ENCODE peak calls at places on chromosomes 16 and 17, in five cellular contexts. A is IMR-90, H is mesenchymal stem cell, B is H1, M is mesendoderm. K is an unnamed sample.

GRCh38 chr16:25888873-25889272 is 197.1 kb downstream of the HS3ST4 start:
- DNase-seq in A (no peak), H (no peak), B (no peak), M (no peak), K (no peak)

GRCh38 chr16:4936991-4937781 is at the start of gene PPL:
- DNase-seq in A (no peak), H (no peak), B (no peak), M (peak; percentile 95), K (peak; percentile 65)

GRCh38 chr17:66474258-66474657 is 171.8 kb downstream of the PRKCA start:
- DNase-seq in A (no peak), H (no peak), B (no peak), M (peak; percentile 60), K (no peak)

GRCh38 chr16:21157632-21158031 is 842 bp upstream of the LDAF1 start:
- DNase-seq in A (no peak), H (no peak), B (no peak), M (peak; percentile 49), K (no peak)

GRCh38 chr16:23014592-23014991 is 134.7 kb downstream of the USP31 start:
- DNase-seq in A (peak; percentile 2), H (no peak), B (no peak), M (peak; percentile 7), K (no peak)

GRCh38 chr17:7888184-7888920 is at the start of gene CHD3:
- DNase-seq in A (peak; percentile 21), H (peak; percentile 68), B (no peak), M (peak; percentile 56), K (no peak)

GRCh38 chr16:17196526-17196925 is 274.2 kb downstream of the XYLT1 start:
- DNase-seq in A (no peak), H (no peak), B (no peak), M (no peak), K (no peak)

GRCh38 chr17:54907385-54907784 is 6.7 kb downstream of the TOM1L1 start:
- DNase-seq in A (no peak), H (no peak), B (no peak), M (no peak), K (no peak)

GRCh38 chr16:79542196-79542859 is 58.2 kb downstream of the MAF start:
- DNase-seq in A (no peak), H (no peak), B (no peak), M (no peak), K (no peak)

GRCh38 chr16:71467810-71468209 is 5.8 kb upstream of the ZNF23 start:
- DNase-seq in A (peak; percentile 28), H (peak; percentile 43), B (no peak), M (peak; percentile 60), K (peak; percentile 63)

GRCh38 chr17:44807093-44807816 is 22.8 kb downstream of the GJC1 start:
- DNase-seq in A (no peak), H (no peak), B (no peak), M (no peak), K (no peak)

GRCh38 chr17:80917716-80918560 is 73.7 kb upstream of the CHMP6 start:
- DNase-seq in A (no peak), H (no peak), B (no peak), M (no peak), K (no peak)

GRCh38 chr16:57786632-57787518 is 15.4 kb downstream of the KIFC3 start:
- DNase-seq in A (peak; percentile 52), H (no peak), B (no peak), M (no peak), K (no peak)

GRCh38 chr16:81823111-81823510 is 44.0 kb downstream of the PLCG2 start:
- DNase-seq in A (no peak), H (peak; percentile 1), B (no peak), M (no peak), K (no peak)

GRCh38 chr16:31458073-31458834 is 1.0 kb upstream of the ARMC5 start:
- DNase-seq in A (peak; percentile 45), H (peak; percentile 65), B (no peak), M (peak; percentile 75), K (no peak)

GRCh38 chr17:78419970-78420820 is 41.7 kb downstream of the PGS1 start:
- DNase-seq in A (no peak), H (no peak), B (no peak), M (no peak), K (no peak)

GRCh38 chr16:11614587-11615175 is 28.0 kb upstream of the LITAF start:
- DNase-seq in A (no peak), H (no peak), B (no peak), M (no peak), K (no peak)

GRCh38 chr16:19331794-19332193 is 46.3 kb downstream of the CLEC19A start:
- DNase-seq in A (no peak), H (no peak), B (no peak), M (no peak), K (no peak)

GRCh38 chr17:9116861-9117568 is 95.7 kb downstream of the NTN1 start:
- DNase-seq in A (no peak), H (no peak), B (no peak), M (no peak), K (no peak)

GRCh38 chr17:60300949-60301348 is 91.0 kb downstream of the USP32 start:
- DNase-seq in A (peak; percentile 13), H (no peak), B (no peak), M (no peak), K (no peak)

GRCh38 chr16:9966569-9967157 is 215.6 kb downstream of the GRIN2A start:
- DNase-seq in A (no peak), H (peak; percentile 8), B (no peak), M (peak; percentile 6), K (no peak)

GRCh38 chr16:88519240-88519639 is 51.0 kb upstream of the ZC3H18 start:
- DNase-seq in A (no peak), H (no peak), B (no peak), M (no peak), K (no peak)

GRCh38 chr17:58694302-58694701 is 1.9 kb downstream of the RAD51C start:
- DNase-seq in A (no peak), H (no peak), B (no peak), M (no peak), K (no peak)

GRCh38 chr17:58352843-58353719 is 1.1 kb upstream of the SUPT4H1 start:
- DNase-seq in A (peak; percentile 41), H (peak; percentile 80), B (no peak), M (peak; percentile 81), K (peak; percentile 51)

GRCh38 chr16:50136399-50136798 is 16.7 kb upstream of the TENT4B start:
- DNase-seq in A (no peak), H (no peak), B (no peak), M (no peak), K (no peak)

GRCh38 chr16:52563767-52564611 is 17.0 kb upstream of the TOX3 start:
- DNase-seq in A (no peak), H (no peak), B (no peak), M (no peak), K (no peak)

GRCh38 chr16:87255866-87256265 is 61.3 kb downstream of the C16orf95 start:
- DNase-seq in A (no peak), H (no peak), B (no peak), M (no peak), K (no peak)

DNA sequence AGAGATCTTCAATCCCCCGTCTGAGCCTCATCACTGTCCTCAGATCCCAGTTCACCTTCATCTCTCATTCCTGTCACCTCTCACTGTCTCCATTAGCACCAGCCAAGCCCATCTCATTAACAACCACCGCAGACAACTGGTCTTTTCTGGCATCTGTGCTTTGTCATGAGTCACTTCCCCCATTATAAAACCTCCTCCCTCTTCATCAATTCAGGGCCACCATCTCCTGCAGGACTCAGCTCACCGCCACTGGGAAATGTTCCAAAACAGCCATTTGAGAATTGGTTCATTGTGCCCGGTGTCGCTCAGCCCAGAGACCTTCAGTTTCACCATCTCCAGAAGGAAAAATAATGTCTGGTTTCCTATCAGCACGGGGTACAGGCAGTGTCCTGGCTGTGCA is 56.9 kb upstream of the TEKT3 start:
- DNase-seq in A (peak; percentile 50), H (peak; percentile 61), B (no peak), M (peak; percentile 78), K (no peak)
- H3K27ac ChIP-seq in A (no peak overlapping the region), H (no peak overlapping the region), B (no peak overlapping the region), M (no peak overlapping the region), K (no peak overlapping the region)

GRCh38 chr16:77971306-77972131 is 50.8 kb upstream of the CLEC3A start:
- DNase-seq in A (peak; percentile 75), H (peak; percentile 78), B (peak; percentile 82), M (peak; percentile 86), K (peak; percentile 83)
- H2BK5ac ChIP-seq in A (no peak overlapping the region), H (no peak overlapping the region), B (peak overlapping the region; percentile 72), M (no peak overlapping the region), K (no peak overlapping the region)

GRCh38 chr16:83954577-83955016 is 1.6 kb downstream of the OSGIN1 start:
- DNase-seq in A (peak; percentile 38), H (peak; percentile 83), B (no peak), M (peak; percentile 94), K (no peak)

GRCh38 chr16:83953796-83954576 is 946 bp downstream of the OSGIN1 start:
- DNase-seq in A (peak; percentile 32), H (peak; percentile 54), B (no peak), M (peak; percentile 77), K (no peak)

GRCh38 chr16:83951544-83951943 is 1.5 kb upstream of the OSGIN1 start:
- DNase-seq in A (no peak), H (no peak), B (no peak), M (no peak), K (no peak)

GRCh38 chr16:83952940-83953795 is at the start of gene OSGIN1:
- DNase-seq in A (peak; percentile 93), H (peak; percentile 95), B (no peak), M (peak; percentile 72), K (no peak)

DNA sequence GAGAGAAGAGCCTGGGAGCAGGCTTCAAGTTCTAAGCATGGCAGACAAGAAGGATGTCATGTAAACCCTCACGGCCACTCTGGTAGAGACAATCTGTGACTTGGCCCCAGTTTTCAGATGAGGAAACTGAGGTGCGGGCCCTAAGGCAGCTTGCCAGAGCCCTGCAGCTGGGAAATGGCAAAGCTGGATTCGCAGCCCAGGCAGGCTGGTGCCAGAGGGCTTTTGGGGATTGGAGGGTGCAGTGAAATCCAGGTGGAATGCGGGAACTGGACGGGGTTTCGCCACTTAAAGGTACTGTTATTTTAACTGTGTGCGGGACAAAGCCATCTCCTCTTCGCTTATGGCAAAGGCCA is 477 bp upstream of the OSGIN1 start:
- DNase-seq in A (no peak), H (no peak), B (no peak), M (no peak), K (no peak)
- H3K27ac ChIP-seq in A (peak overlapping the region; percentile 77), H (no peak overlapping the region), B (no peak overlapping the region), M (no peak overlapping the region), K (no peak overlapping the region)

GRCh38 chr17:1716076-1716911 is 6.1 kb upstream of the TLCD2 start:
- DNase-seq in A (peak; percentile 100), H (peak; percentile 100), B (peak; percentile 100), M (peak; percentile 100), K (peak; percentile 100)
- H2BK5ac ChIP-seq in A (peak overlapping the region; percentile 96), H (peak overlapping the region; percentile 96), B (peak overlapping the region; percentile 98), M (peak overlapping the region; percentile 98), K (peak overlapping the region; percentile 90)

GRCh38 chr17:43418441-43419374 is 19.9 kb downstream of the ARL4D start:
- DNase-seq in A (peak; percentile 92), H (peak; percentile 93), B (no peak), M (peak; percentile 77), K (no peak)
- H3K27ac ChIP-seq in A (peak overlapping the region; percentile 72), H (peak overlapping the region; percentile 82), B (no peak overlapping the region), M (no peak overlapping the region), K (peak overlapping the region; percentile 14)

DNA sequence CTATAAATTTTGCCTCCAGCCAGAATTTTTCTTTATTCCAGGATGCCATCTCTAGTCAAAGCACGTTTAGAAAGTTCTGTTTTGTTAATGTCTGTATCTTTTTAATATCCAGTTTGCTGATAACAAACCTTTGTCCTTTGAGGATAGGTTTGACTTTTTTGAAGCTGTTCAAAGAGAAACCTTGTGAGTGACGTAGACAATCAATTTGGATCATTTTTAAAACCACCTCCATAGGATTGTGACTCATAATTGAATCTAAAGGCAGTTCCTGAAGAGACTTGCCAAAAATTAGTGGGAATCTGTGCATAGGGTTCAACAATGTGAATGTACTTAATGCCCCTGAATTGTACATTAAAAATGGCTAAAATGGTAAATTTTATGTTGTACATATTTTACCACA is 5.9 kb downstream of the KRT31 start:
- DNase-seq in A (no peak), H (no peak), B (no peak), M (no peak), K (no peak)
- H2BK5ac ChIP-seq in A (no peak overlapping the region), H (no peak overlapping the region), B (no peak overlapping the region), M (no peak overlapping the region), K (no peak overlapping the region)